ENCODE peak calls at places on chromosomes 6 and 20, in four cellular contexts. One of them, this sample, is unnamed.

GRCh38 chr6:122322824-122323223 is 76.6 kb upstream of the HSF2 start:
- DNase-seq in PC-3: no peak
- DNase-seq in lung microvascular endothelial cell: peak; percentile 21
- DNase-seq in coronary artery: no peak
- DNase-seq in this sample: peak; percentile 7

GRCh38 chr6:124008689-124009371 is 205.2 kb downstream of the NKAIN2 start:
- DNase-seq in coronary artery: no peak
- DNase-seq in lung microvascular endothelial cell: no peak
- DNase-seq in PC-3: no peak
- DNase-seq in this sample: no peak

GRCh38 chr6:77447254-77447653 is 16.0 kb downstream of the HTR1B start:
- DNase-seq in lung microvascular endothelial cell: peak; percentile 22
- DNase-seq in PC-3: no peak
- DNase-seq in coronary artery: no peak
- DNase-seq in this sample: peak; percentile 29

GRCh38 chr20:8860011-8860495 is 208.8 kb upstream of the PLCB4 start:
- DNase-seq in lung microvascular endothelial cell: no peak
- DNase-seq in coronary artery: no peak
- DNase-seq in PC-3: peak; percentile 96
- DNase-seq in this sample: peak; percentile 4

GRCh38 chr6:157893238-157893637 is 70.2 kb downstream of the SNX9 start:
- DNase-seq in lung microvascular endothelial cell: no peak
- DNase-seq in coronary artery: no peak
- DNase-seq in PC-3: no peak
- DNase-seq in this sample: no peak

GRCh38 chr20:16947346-16947943 is 199.3 kb downstream of the OTOR start:
- DNase-seq in lung microvascular endothelial cell: no peak
- DNase-seq in coronary artery: no peak
- DNase-seq in PC-3: no peak
- DNase-seq in this sample: no peak

GRCh38 chr20:56630506-56631317 is 1.6 kb downstream of the TFAP2C start:
- DNase-seq in PC-3: peak; percentile 78
- DNase-seq in lung microvascular endothelial cell: no peak
- DNase-seq in coronary artery: no peak
- DNase-seq in this sample: no peak

GRCh38 chr6:85403331-85404015 is 46.4 kb upstream of the NT5E start:
- DNase-seq in coronary artery: no peak
- DNase-seq in lung microvascular endothelial cell: no peak
- DNase-seq in PC-3: peak; percentile 77
- DNase-seq in this sample: peak; percentile 92

GRCh38 chr20:2838170-2838797 is 2.2 kb downstream of the PCED1A start:
- DNase-seq in PC-3: no peak
- DNase-seq in lung microvascular endothelial cell: no peak
- DNase-seq in coronary artery: peak; percentile 66
- DNase-seq in this sample: no peak

GRCh38 chr20:31559704-31560093 is 45.4 kb upstream of the ID1 start:
- DNase-seq in PC-3: no peak
- DNase-seq in lung microvascular endothelial cell: no peak
- DNase-seq in coronary artery: no peak
- DNase-seq in this sample: no peak

GRCh38 chr6:46269447-46270229 is 98.9 kb upstream of the ENPP5 start:
- DNase-seq in coronary artery: no peak
- DNase-seq in lung microvascular endothelial cell: no peak
- DNase-seq in PC-3: no peak
- DNase-seq in this sample: no peak

GRCh38 chr6:144283781-144284473 is 1.2 kb upstream of the UTRN start:
- DNase-seq in coronary artery: no peak
- DNase-seq in lung microvascular endothelial cell: peak; percentile 50
- DNase-seq in PC-3: peak; percentile 52
- DNase-seq in this sample: peak; percentile 54

GRCh38 chr20:58906894-58907293 is 54.4 kb downstream of the GNAS start:
- DNase-seq in lung microvascular endothelial cell: no peak
- DNase-seq in PC-3: peak; percentile 20
- DNase-seq in coronary artery: no peak
- DNase-seq in this sample: peak; percentile 91

GRCh38 chr6:1838604-1839003 is 228.9 kb downstream of the FOXC1 start:
- DNase-seq in lung microvascular endothelial cell: no peak
- DNase-seq in PC-3: peak; percentile 68
- DNase-seq in coronary artery: no peak
- DNase-seq in this sample: peak; percentile 48

GRCh38 chr20:40741507-40742106 is 52.6 kb upstream of the MAFB start:
- DNase-seq in coronary artery: no peak
- DNase-seq in lung microvascular endothelial cell: peak; percentile 51
- DNase-seq in PC-3: peak; percentile 59
- DNase-seq in this sample: peak; percentile 76